ENCODE peak calls at places on chromosomes 2 and 18, in ten cellular contexts. H is Calu3, F is HAP-1, Y is NCI-H2029, A is NCI-H748 treated with DMSO at 0.1 percent for 48 hours, U is EH, G is B cell, W is left cardiac atrium, J is A172, C is GM23248. X is an unnamed sample.

GRCh38 chr2:194383404-194383803 is 1273.6 kb upstream of the SLC39A10 start:
- DNase-seq in F (no peak), J (no peak), A (no peak), W (no peak), Y (no peak), C (no peak), H (no peak), U (no peak), G (no peak), X (no peak)

GRCh38 chr18:653512-653911 is 3.9 kb upstream of the TYMS start:
- DNase-seq in J (no peak), Y (no peak), G (no peak), C (no peak), F (no peak), W (no peak), U (no peak), H (no peak), A (no peak), X (no peak)

GRCh38 chr2:180823546-180824141 is 156.8 kb upstream of the UBE2E3 start:
- DNase-seq in W (no peak), C (peak), G (no peak), F (no peak), U (peak), J (peak), H (no peak), A (no peak), Y (no peak), X (no peak)

GRCh38 chr2:178882666-178883440 is 75.6 kb upstream of the TTN start:
- DNase-seq in C (peak), J (peak), H (no peak), W (peak), Y (no peak), F (no peak), U (no peak), G (no peak), A (no peak), X (no peak)

GRCh38 chr18:37524546-37525301 is 40.9 kb downstream of the CELF4 start:
- DNase-seq in G (no peak), Y (no peak), W (no peak), F (no peak), H (no peak), C (no peak), A (peak), J (no peak), U (no peak), X (no peak)

GRCh38 chr2:238854246-238854645 is 6.4 kb downstream of the TWIST2 start:
- DNase-seq in J (no peak), U (peak), A (no peak), G (no peak), H (no peak), F (no peak), C (peak), Y (no peak), W (no peak), X (no peak)

GRCh38 chr18:59902180-59902992 is 2.6 kb downstream of the PMAIP1 start:
- DNase-seq in W (no peak), A (no peak), F (no peak), C (peak), J (peak), U (peak), Y (no peak), H (no peak), G (no peak), X (no peak)

GRCh38 chr18:78610646-78611045 is 369.0 kb upstream of the SALL3 start:
- DNase-seq in W (no peak), C (no peak), A (no peak), H (no peak), U (no peak), G (no peak), Y (no peak), F (no peak), J (no peak), X (no peak)

GRCh38 chr2:183359867-183360266 is 235.6 kb downstream of the NUP35 start:
- DNase-seq in A (no peak), Y (no peak), F (no peak), J (no peak), H (no peak), C (peak), W (no peak), G (no peak), U (no peak), X (no peak)

GRCh38 chr2:98897746-98898145 is 38.3 kb downstream of the CRACDL start:
- DNase-seq in F (no peak), Y (no peak), U (no peak), H (no peak), C (no peak), G (no peak), W (no peak), J (no peak), A (no peak), X (no peak)

GRCh38 chr18:62863629-62864028 is 148.3 kb downstream of the PHLPP1 start:
- DNase-seq in F (no peak), U (peak), G (no peak), J (peak), H (no peak), Y (no peak), A (no peak), W (no peak), C (peak), X (no peak)

GRCh38 chr2:128384956-128385355 is 66.3 kb upstream of the HS6ST1 start:
- DNase-seq in G (no peak), J (no peak), H (no peak), F (no peak), W (no peak), C (no peak), A (no peak), Y (no peak), U (no peak), X (peak)

GRCh38 chr2:104866883-104867350 is 13.0 kb downstream of the POU3F3 start:
- DNase-seq in Y (no peak), G (peak), C (no peak), F (no peak), J (no peak), H (no peak), W (no peak), A (no peak), U (no peak), X (no peak)